ENCODE peak calls at places on chromosome 10, in four cellular contexts. C, O, W and U are unnamed samples.

GRCh38 chr10:72076756-72077155 is 11.6 kb downstream of the SPOCK2 start:
- DNase-seq in O (no peak), W (no peak), C (no peak), U (no peak)

GRCh38 chr10:77863446-77863845 is 63.1 kb downstream of the DLG5 start:
- DNase-seq in W (no peak), O (no peak), C (no peak), U (no peak)

GRCh38 chr10:3886191-3886590 is 101.2 kb upstream of the KLF6 start:
- DNase-seq in O (no peak), W (no peak), C (no peak), U (no peak)

GRCh38 chr10:112950714-112951348 is 784 bp downstream of the TCF7L2 start:
- DNase-seq in W (no peak), O (peak; percentile 31), C (peak; percentile 48), U (peak; percentile 68)

GRCh38 chr10:15433850-15434537 is 62.9 kb upstream of the FAM171A1 start:
- DNase-seq in C (peak; percentile 47), O (no peak), W (peak; percentile 53), U (no peak)

GRCh38 chr10:77368006-77368405 is 269.6 kb downstream of the KCNMA1 start:
- DNase-seq in C (no peak), O (no peak), W (no peak), U (no peak)

GRCh38 chr10:118669835-118670234 is 74.4 kb upstream of the PRLHR start:
- DNase-seq in W (no peak), C (no peak), O (no peak), U (no peak)

GRCh38 chr10:124952123-124952522 is 10.2 kb downstream of the ZRANB1 start:
- DNase-seq in W (no peak), O (no peak), C (no peak), U (no peak)

GRCh38 chr10:113080061-113080460 is 130.0 kb downstream of the TCF7L2 start:
- DNase-seq in C (no peak), W (no peak), O (no peak), U (no peak)

GRCh38 chr10:113930482-113931057 is 76.1 kb downstream of the NHLRC2 start:
- DNase-seq in W (no peak), C (no peak), O (no peak), U (no peak)

GRCh38 chr10:62853710-62854109 is 37.5 kb upstream of the EGR2 start:
- DNase-seq in O (no peak), C (no peak), W (no peak), U (no peak)

GRCh38 chr10:51729822-51730530 is 30.6 kb upstream of the CSTF2T start:
- DNase-seq in W (no peak), O (no peak), C (no peak), U (no peak)

GRCh38 chr10:1162481-1163203 is 106.5 kb downstream of the WDR37 start:
- DNase-seq in W (no peak), O (no peak), C (no peak), U (no peak)

GRCh38 chr10:70459061-70459770 is 17.7 kb upstream of the NODAL start:
- DNase-seq in W (no peak), C (no peak), O (no peak), U (no peak)

GRCh38 chr10:86668297-86669165 is at the start of gene LDB3:
- DNase-seq in O (no peak), W (no peak), C (no peak), U (no peak)

GRCh38 chr10:23065549-23065948 is 29.8 kb upstream of the MSRB2 start:
- DNase-seq in O (peak; percentile 80), C (peak; percentile 84), W (no peak), U (peak; percentile 81)

GRCh38 chr10:62860946-62861345 is 44.8 kb upstream of the EGR2 start:
- DNase-seq in W (no peak), O (no peak), C (no peak), U (no peak)

GRCh38 chr10:43044444-43045245 is 32.2 kb upstream of the RET start:
- DNase-seq in C (no peak), W (no peak), O (no peak), U (peak; percentile 54)

GRCh38 chr10:88975377-88975720 is 15.2 kb upstream of the FAS start:
- DNase-seq in O (no peak), W (no peak), C (no peak), U (no peak)

GRCh38 chr10:92640110-92640509 is 47.2 kb downstream of the KIF11 start:
- DNase-seq in W (no peak), O (no peak), C (no peak), U (no peak)

GRCh38 chr10:112280205-112280921 is 2.8 kb upstream of the TECTB start:
- DNase-seq in O (no peak), W (no peak), C (no peak), U (no peak)

GRCh38 chr10:22615819-22616499 is 98.4 kb downstream of the PIP4K2A start:
- DNase-seq in O (no peak), W (no peak), C (peak; percentile 72), U (no peak)

GRCh38 chr10:51156913-51157312 is 82.6 kb downstream of the PRKG1 start:
- DNase-seq in W (no peak), O (no peak), C (no peak), U (no peak)

GRCh38 chr10:95261926-95262325 is 28.9 kb downstream of the PDLIM1 start:
- DNase-seq in C (peak; percentile 4), W (no peak), O (no peak), U (no peak)

GRCh38 chr10:2870654-2871053 is 196.7 kb upstream of the PFKP start:
- DNase-seq in W (no peak), O (no peak), C (no peak), U (no peak)

GRCh38 chr10:121244791-121245190 is 353.5 kb downstream of the FGFR2 start:
- DNase-seq in C (no peak), W (no peak), O (no peak), U (no peak)

GRCh38 chr10:37234692-37235091 is 109.3 kb downstream of the ANKRD30A start:
- DNase-seq in W (no peak), O (no peak), C (no peak), U (no peak)

GRCh38 chr10:102643346-102644065 is 773 bp upstream of the TRIM8 start:
- DNase-seq in O (peak; percentile 65), W (peak; percentile 65), C (peak; percentile 63), U (no peak)

GRCh38 chr10:60731134-60731883 is 47.0 kb upstream of the CDK1 start:
- DNase-seq in W (no peak), O (no peak), C (peak; percentile 31), U (no peak)

GRCh38 chr10:17162828-17163227 is 33.2 kb upstream of the CUBN start:
- DNase-seq in O (no peak), C (no peak), W (no peak), U (no peak)

GRCh38 chr10:110833234-110833940 is 38.3 kb upstream of the PDCD4 start:
- DNase-seq in O (no peak), C (no peak), W (no peak), U (no peak)

GRCh38 chr10:110833941-110834621 is 37.6 kb upstream of the PDCD4 start:
- DNase-seq in O (no peak), C (no peak), W (no peak), U (no peak)

GRCh38 chr10:110837418-110838120 is 34.2 kb upstream of the PDCD4 start:
- DNase-seq in W (no peak), C (no peak), O (no peak), U (no peak)

GRCh38 chr10:110835841-110836240 is 35.9 kb upstream of the PDCD4 start:
- DNase-seq in C (no peak), O (no peak), W (no peak), U (no peak)

DNA sequence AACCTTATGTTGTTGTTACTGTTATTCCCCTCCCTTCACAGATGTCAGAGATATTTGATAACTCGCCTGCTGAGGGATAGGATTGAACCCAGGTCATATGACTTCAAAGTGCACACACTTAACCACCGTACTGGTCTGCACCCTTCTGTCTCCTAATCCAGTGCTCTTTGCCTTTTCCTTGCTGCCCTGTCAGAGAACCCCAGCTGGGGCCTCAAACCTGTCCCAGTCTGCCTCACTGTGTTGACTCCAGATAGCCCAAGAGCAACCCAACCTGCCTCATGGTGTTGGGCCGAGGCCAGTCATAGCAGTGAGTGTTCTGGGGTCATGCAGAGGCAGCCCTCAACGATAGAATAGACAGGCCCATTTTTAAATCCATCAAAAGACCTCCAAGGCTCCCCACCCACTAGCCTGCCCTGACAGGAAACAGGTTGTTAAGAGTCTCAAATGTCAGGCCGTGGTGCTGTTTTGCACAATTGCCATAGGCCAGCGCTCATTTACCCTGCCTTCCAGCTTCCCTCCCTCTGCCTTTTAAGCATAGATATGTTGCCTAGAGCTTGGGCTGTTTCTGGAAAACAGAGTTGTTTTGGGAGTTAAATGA is 37.0 kb upstream of the PDCD4 start:
- DNase-seq in C (peak; percentile 44), W (peak; percentile 37), O (no peak), U (no peak)
- H3K27ac ChIP-seq in C (no peak overlapping the region), W (peak overlapping the region; percentile 37), O (peak overlapping the region; percentile 10), U (peak overlapping the region; percentile 69)

DNA sequence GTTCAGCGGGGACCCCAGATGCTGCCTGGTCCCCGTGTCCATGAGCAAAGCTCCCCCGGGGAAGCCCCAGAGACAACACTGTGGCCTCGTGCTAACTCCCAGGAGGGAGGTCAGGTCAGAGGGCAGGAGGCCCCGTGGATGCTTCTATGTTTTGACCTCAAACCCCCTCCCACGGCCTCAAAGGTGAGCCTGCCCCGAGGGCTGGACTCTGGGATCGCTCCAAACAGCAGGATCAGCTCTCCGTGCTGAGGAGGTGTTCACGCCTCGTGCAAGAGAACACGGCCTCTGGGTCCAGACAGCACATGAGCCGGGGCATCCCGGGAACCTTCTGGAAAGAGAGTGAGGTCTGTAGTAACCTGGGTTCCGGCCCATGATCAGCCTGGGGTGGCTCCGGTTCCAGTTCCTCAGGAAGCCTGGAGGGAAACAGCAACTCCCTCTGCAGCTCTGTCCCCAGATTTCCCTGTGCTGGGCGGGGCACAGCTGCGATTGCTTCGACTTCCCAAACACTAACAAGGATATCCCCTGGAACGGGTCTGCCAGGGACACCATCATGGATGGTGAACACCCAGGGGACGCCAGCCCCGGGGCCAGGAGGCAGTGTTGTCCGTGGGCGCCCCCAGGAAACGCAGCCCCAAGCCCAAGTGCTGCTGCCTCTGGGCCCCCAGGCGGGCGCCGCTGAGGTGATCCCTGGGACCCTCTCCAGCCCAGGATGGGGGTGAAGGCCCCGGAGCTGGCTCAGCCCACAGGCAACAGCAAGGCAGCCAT is 18.0 kb upstream of the INPP5A start:
- DNase-seq in C (no peak), W (no peak), O (no peak), U (peak; percentile 79)
- H3K27ac ChIP-seq in C (no peak overlapping the region), W (no peak overlapping the region), O (peak overlapping the region; percentile 94), U (no peak overlapping the region)

GRCh38 chr10:34791228-34791627 is 23.9 kb downstream of the PARD3 start:
- DNase-seq in W (no peak), C (no peak), O (no peak), U (no peak)
- H3K27ac ChIP-seq in W (no peak overlapping the region), C (no peak overlapping the region), O (peak overlapping the region; percentile 19), U (no peak overlapping the region)

DNA sequence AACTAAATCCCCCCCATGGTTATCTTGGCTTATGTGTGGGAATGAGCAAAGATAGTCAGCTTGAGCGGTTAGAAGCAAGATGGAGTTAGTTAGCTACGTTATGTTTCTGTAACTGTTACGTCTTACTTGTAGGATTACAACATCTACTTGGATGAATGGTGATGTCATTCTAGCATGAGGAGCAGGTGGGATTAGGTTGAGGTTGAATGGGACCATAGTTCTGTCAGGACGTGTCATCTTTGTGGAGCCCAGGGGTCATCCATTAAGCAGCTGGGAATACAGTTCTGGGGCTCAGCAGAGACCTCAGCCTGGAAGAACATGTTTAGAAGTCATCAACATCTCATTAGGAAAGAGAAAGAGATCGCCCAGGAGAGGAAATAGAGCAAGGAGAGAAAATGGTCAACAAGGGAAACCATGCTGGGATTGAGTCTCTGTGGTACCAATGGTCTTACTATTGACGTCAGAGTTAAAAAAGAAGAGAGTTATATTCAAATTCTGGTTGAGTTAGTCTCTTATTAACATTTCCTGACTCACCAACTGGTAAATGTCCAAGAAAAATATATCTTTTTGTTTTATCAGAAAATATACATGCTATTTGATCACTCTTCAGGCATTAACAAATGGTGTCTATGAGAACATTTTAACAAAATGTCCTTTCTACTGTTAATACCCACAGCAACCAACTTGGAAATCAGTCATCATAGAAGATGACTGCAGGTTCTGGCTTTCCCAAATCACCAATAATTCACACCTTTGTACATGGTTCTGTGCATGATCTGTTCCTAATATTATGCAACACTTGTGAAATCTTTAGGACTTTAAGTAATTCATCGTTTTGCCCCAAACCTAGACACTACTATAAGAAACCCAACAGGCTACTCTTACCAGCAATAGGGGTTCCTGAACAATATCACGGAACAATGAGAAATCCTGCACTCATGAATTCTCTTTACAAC is 96.9 kb downstream of the KIAA1217 start:
- DNase-seq in O (no peak), W (no peak), C (no peak), U (no peak)
- H3K27ac ChIP-seq in O (peak overlapping the region; percentile 44), W (no peak overlapping the region), C (no peak overlapping the region), U (peak overlapping the region; percentile 21)